ENCODE peak calls at places on chromosomes 2 and 18, in eight cellular contexts. O, D, H, F, W, B, Y and N are unnamed samples. For H3K4me1, the result is how much of the 10 kb centered on the place peaks cover.

GRCh38 chr2:205936446-205936845 is 149.5 kb downstream of the INO80D start:
- DNase-seq in W (no peak), F (no peak), O (no peak), D (no peak), B (no peak), Y (no peak), H (no peak), N (no peak)

GRCh38 chr2:12502759-12503158 is 214.0 kb upstream of the TRIB2 start:
- DNase-seq in F (no peak), O (no peak), D (peak), B (no peak), W (peak), H (no peak), Y (no peak), N (no peak)

GRCh38 chr18:50560681-50561629 is 1.1 kb downstream of the MAPK4 start:
- DNase-seq in O (no peak), D (no peak), F (no peak), W (no peak), Y (no peak), B (no peak), H (no peak), N (peak)

GRCh38 chr2:165224941-165225340 is 14.3 kb upstream of the SCN2A start:
- DNase-seq in F (no peak), B (no peak), O (no peak), W (no peak), Y (no peak), H (no peak), D (no peak), N (no peak)

GRCh38 chr2:232831496-232831895 is 38.6 kb upstream of the SNORC start:
- DNase-seq in O (no peak), D (no peak), F (no peak), B (no peak), H (no peak), Y (no peak), W (no peak), N (no peak)

GRCh38 chr2:133480707-133481429 is 87.4 kb downstream of the NCKAP5 start:
- DNase-seq in B (no peak), H (no peak), Y (no peak), O (no peak), W (no peak), F (no peak), D (no peak), N (no peak)

GRCh38 chr18:74013955-74014354 is 133.7 kb downstream of the FBXO15 start:
- DNase-seq in H (no peak), B (no peak), Y (no peak), F (no peak), D (peak), W (peak), O (no peak), N (no peak)

GRCh38 chr2:201971516-201972228 is 62.0 kb upstream of the FZD7 start:
- DNase-seq in Y (no peak), O (no peak), F (no peak), D (no peak), W (peak), H (no peak), B (no peak), N (no peak)

GRCh38 chr2:50951416-50951815 is 80.5 kb downstream of the NRXN1 start:
- DNase-seq in W (peak), F (no peak), H (no peak), B (no peak), D (no peak), Y (no peak), O (no peak), N (no peak)

DNA sequence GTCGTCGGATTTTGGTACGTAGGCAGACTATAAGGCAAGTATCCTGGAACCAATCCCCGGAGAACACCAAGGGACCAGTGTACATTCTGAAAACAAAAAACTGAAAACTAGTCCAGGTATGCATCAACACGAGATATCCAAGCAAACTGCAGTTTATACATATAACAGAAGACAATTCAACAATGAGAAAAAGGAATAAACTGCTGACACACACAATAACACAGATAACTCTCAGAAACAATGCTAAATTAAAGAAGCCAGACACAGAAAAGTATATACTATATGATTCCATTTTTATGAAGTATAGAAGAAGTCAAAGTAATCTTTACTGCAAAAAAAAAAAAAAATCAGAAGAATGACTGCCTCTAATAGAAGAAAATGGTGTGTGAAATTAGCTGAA is 5.9 kb downstream of the ROCK2 start:
- DNase-seq in Y (no peak), H (no peak), O (no peak), W (no peak), F (no peak), B (no peak), D (no peak), N (no peak)
- H3K4me1 ChIP-seq in Y (half or more), H (under half), O (under half), W (under half), F (under half), B (under half), D (half or more), N (under half)

DNA sequence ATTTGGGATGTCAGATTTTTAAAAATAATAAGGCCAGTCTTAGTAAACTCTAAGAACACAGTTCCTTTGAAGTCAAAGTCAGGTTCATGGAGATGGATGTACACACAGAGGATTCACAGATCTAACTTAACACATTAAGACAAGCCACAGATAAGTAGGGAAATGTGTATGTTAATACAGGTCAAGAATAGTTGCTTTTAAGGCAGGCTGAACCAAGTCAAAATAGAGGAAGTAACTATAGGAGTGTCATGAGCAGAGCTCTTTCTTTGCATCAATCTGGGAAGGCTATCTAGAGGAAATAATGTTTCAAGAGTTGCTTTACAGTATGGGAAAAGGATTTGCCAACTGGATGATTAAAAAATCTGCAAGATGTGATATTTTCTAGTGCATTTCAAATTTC is 128.0 kb upstream of the FBXO11 start:
- DNase-seq in W (no peak), B (no peak), O (no peak), F (no peak), D (no peak), Y (no peak), H (no peak), N (no peak)
- TF ChIP-seq POLR2A in W (no peak), B (no peak), O (no peak), F (no peak), D (no peak), Y (no peak), H (no peak), N (no peak)

GRCh38 chr2:42077343-42077742 is 29.5 kb downstream of the PKDCC start:
- DNase-seq in W (no peak), B (no peak), F (no peak), D (no peak), Y (no peak), O (no peak), H (no peak), N (no peak)
- TF ChIP-seq CTCF in W (no peak), B (no peak), F (no peak), D (peak), Y (peak), O (no peak), H (no peak), N (no peak)

GRCh38 chr2:180742809-180743208 is 237.6 kb upstream of the UBE2E3 start:
- DNase-seq in H (no peak), W (peak), O (no peak), Y (peak), F (no peak), B (peak), D (no peak), N (no peak)
- H3K4me1 ChIP-seq in H (under half), W (under half), O (under half), Y (under half), F (under half), B (under half), D (under half), N (under half)